ENCODE peak calls at places on chromosomes 1 and 21, in nine cellular contexts. J, S, C, O, B, G, W, Y and K are unnamed samples.

GRCh38 chr1:3530931-3531818 is 76.7 kb downstream of the ARHGEF16 start:
- DNase-seq in J (peak), S (peak), C (peak), O (peak), B (peak), G (peak), W (peak), Y (peak), K (peak)

GRCh38 chr21:42040411-42041180 is 30.4 kb upstream of the ZBTB21 start:
- DNase-seq in J (no peak), S (no peak), C (no peak), O (no peak), B (peak), G (no peak), W (no peak), Y (no peak), K (peak)

GRCh38 chr1:1376551-1377226 is 1.7 kb upstream of the AURKAIP1 start:
- DNase-seq in J (no peak), S (no peak), C (no peak), O (no peak), B (no peak), G (no peak), W (no peak), Y (no peak), K (no peak)

GRCh38 chr1:1906185-1907097 is 8.6 kb upstream of the CALML6 start:
- DNase-seq in J (peak), S (peak), C (peak), O (peak), B (peak), G (peak), W (peak), Y (no peak), K (peak)

GRCh38 chr1:146007048-146007784 is 10.8 kb upstream of the TXNIP start:
- DNase-seq in J (peak), S (peak), C (peak), O (no peak), B (peak), G (peak), W (peak), Y (no peak), K (peak)

GRCh38 chr1:149849246-149849946 is 50.0 kb upstream of the BOLA1 start:
- DNase-seq in J (no peak), S (no peak), C (no peak), O (no peak), B (no peak), G (no peak), W (no peak), Y (no peak), K (no peak)

GRCh38 chr21:44368711-44369446 is 15.5 kb downstream of the TRPM2 start:
- DNase-seq in J (no peak), S (peak), C (peak), O (no peak), B (no peak), G (peak), W (no peak), Y (no peak), K (peak)

GRCh38 chr21:27423906-27424595 is 457.2 kb upstream of the ADAMTS5 start:
- DNase-seq in J (no peak), S (no peak), C (no peak), O (no peak), B (no peak), G (no peak), W (no peak), Y (no peak), K (no peak)

GRCh38 chr1:180258290-180258689 is 28.2 kb downstream of the LHX4 start:
- DNase-seq in J (no peak), S (no peak), C (no peak), O (no peak), B (no peak), G (no peak), W (no peak), Y (no peak), K (no peak)

GRCh38 chr21:39556176-39556575 is 56.6 kb upstream of the B3GALT5 start:
- DNase-seq in J (no peak), S (peak), C (no peak), O (no peak), B (no peak), G (no peak), W (no peak), Y (no peak), K (no peak)

GRCh38 chr1:156053770-156054499 is at the start of gene UBQLN4:
- DNase-seq in J (peak), S (peak), C (peak), O (peak), B (peak), G (peak), W (peak), Y (peak), K (peak)

GRCh38 chr1:186812560-186812959 is 16.2 kb upstream of the PLA2G4A start:
- DNase-seq in J (no peak), S (no peak), C (no peak), O (no peak), B (no peak), G (no peak), W (no peak), Y (no peak), K (no peak)

GRCh38 chr1:215543191-215543606 is 23.9 kb upstream of the KCTD3 start:
- DNase-seq in J (peak), S (no peak), C (no peak), O (no peak), B (no peak), G (no peak), W (no peak), Y (no peak), K (no peak)

GRCh38 chr1:51784997-51785421 is 93.5 kb downstream of the NRDC start:
- DNase-seq in J (no peak), S (no peak), C (no peak), O (no peak), B (no peak), G (no peak), W (no peak), Y (no peak), K (no peak)

GRCh38 chr1:227762231-227762911 is 27.1 kb downstream of the SNAP47 start:
- DNase-seq in J (peak), S (peak), C (peak), O (peak), B (peak), G (peak), W (peak), Y (peak), K (peak)

GRCh38 chr1:112369389-112370285 is 26.4 kb upstream of the CTTNBP2NL start:
- DNase-seq in J (peak), S (peak), C (peak), O (peak), B (peak), G (peak), W (peak), Y (peak), K (peak)

GRCh38 chr1:39104158-39105060 is 78.3 kb downstream of the NDUFS5 start:
- DNase-seq in J (no peak), S (no peak), C (peak), O (no peak), B (no peak), G (no peak), W (peak), Y (no peak), K (peak)

GRCh38 chr1:31598980-31599379 is 18.5 kb upstream of the HCRTR1 start:
- DNase-seq in J (no peak), S (no peak), C (no peak), O (no peak), B (no peak), G (no peak), W (no peak), Y (no peak), K (no peak)

GRCh38 chr1:203520315-203520714 is 26.4 kb downstream of the OPTC start:
- DNase-seq in J (no peak), S (no peak), C (no peak), O (no peak), B (no peak), G (no peak), W (no peak), Y (no peak), K (no peak)

GRCh38 chr1:37537378-37537777 is 16.7 kb downstream of the SNIP1 start:
- DNase-seq in J (peak), S (no peak), C (no peak), O (no peak), B (no peak), G (no peak), W (no peak), Y (no peak), K (no peak)

GRCh38 chr1:109969430-109969829 is 15.1 kb upstream of the AHCYL1 start:
- DNase-seq in J (no peak), S (no peak), C (no peak), O (no peak), B (no peak), G (no peak), W (no peak), Y (no peak), K (no peak)

GRCh38 chr1:74522143-74522542 is 9.7 kb upstream of the LRRC53 start:
- DNase-seq in J (no peak), S (no peak), C (no peak), O (no peak), B (no peak), G (no peak), W (no peak), Y (no peak), K (no peak)

GRCh38 chr1:13517193-13517812 is 3.5 kb upstream of the LRRC38 start:
- DNase-seq in J (no peak), S (peak), C (peak), O (no peak), B (peak), G (peak), W (no peak), Y (no peak), K (no peak)

GRCh38 chr1:9904571-9904970 is 5.5 kb downstream of the CTNNBIP1 start:
- DNase-seq in J (no peak), S (no peak), C (no peak), O (no peak), B (no peak), G (no peak), W (no peak), Y (no peak), K (no peak)

GRCh38 chr1:178724734-178725602 is at the start of gene RALGPS2:
- DNase-seq in J (peak), S (peak), C (peak), O (peak), B (peak), G (peak), W (peak), Y (no peak), K (peak)

GRCh38 chr1:229874150-229874549 is 192.9 kb upstream of the GALNT2 start:
- DNase-seq in J (no peak), S (no peak), C (no peak), O (no peak), B (no peak), G (no peak), W (no peak), Y (no peak), K (no peak)

GRCh38 chr1:28835237-28835650 is 23.3 kb downstream of the OPRD1 start:
- DNase-seq in J (no peak), S (peak), C (no peak), O (no peak), B (no peak), G (no peak), W (no peak), Y (no peak), K (no peak)

GRCh38 chr1:205907794-205908193 is 35.5 kb downstream of the SLC26A9 start:
- DNase-seq in J (no peak), S (peak), C (no peak), O (no peak), B (no peak), G (peak), W (no peak), Y (peak), K (no peak)

GRCh38 chr1:161730050-161730564 is 8.8 kb downstream of the FCRLB start:
- DNase-seq in J (no peak), S (no peak), C (no peak), O (no peak), B (no peak), G (peak), W (no peak), Y (no peak), K (no peak)

GRCh38 chr21:42474043-42474831 is 21.8 kb downstream of the RSPH1 start:
- DNase-seq in J (peak), S (peak), C (no peak), O (no peak), B (peak), G (no peak), W (peak), Y (no peak), K (no peak)

DNA sequence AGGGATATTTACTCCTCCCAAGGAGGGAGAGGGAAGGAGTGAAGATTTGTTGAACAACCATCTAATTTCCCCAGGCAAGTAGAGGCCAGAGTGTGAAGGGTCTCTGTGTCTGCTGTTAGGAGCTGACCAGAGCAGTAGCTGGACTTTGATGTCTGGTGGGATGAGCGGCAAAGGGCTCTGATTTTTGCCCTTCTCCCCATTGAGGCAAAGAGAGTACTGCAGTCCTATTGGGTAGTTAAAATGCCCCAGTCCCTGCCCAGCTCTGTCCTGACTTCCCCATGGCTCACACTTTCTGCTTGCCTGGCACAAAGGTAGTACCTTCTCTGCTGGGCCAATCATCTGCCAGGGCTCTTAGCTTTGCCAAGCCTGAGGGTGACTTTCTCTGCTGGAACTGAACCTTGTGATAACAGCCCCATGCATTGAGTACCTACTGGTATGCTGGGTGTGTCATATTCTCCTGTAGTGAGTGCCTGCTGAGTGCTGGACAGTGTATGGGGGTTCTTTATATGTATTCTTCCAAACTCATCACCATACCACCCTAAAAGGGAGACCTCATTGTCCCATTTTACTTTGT is 64.0 kb upstream of the SELENON start:
- DNase-seq in J (peak), S (no peak), C (no peak), O (no peak), B (peak), G (no peak), W (no peak), Y (no peak), K (peak)
- TF ChIP-seq EP300 in J (no peak), S (no peak), C (no peak), O (no peak), B (no peak), G (no peak), W (no peak), Y (no peak), K (no peak)

GRCh38 chr1:233480198-233480597 is 133.7 kb upstream of the KCNK1 start:
- DNase-seq in J (no peak), S (no peak), C (no peak), O (no peak), B (no peak), G (no peak), W (no peak), Y (peak), K (no peak)

GRCh38 chr1:233473549-233474204 is 140.2 kb upstream of the KCNK1 start:
- DNase-seq in J (no peak), S (no peak), C (no peak), O (no peak), B (no peak), G (no peak), W (no peak), Y (no peak), K (no peak)

GRCh38 chr1:233479026-233479890 is 134.6 kb upstream of the KCNK1 start:
- DNase-seq in J (no peak), S (no peak), C (no peak), O (no peak), B (no peak), G (no peak), W (no peak), Y (no peak), K (no peak)

GRCh38 chr1:233478611-233479010 is 135.3 kb upstream of the KCNK1 start:
- DNase-seq in J (no peak), S (no peak), C (no peak), O (no peak), B (no peak), G (no peak), W (no peak), Y (no peak), K (no peak)

GRCh38 chr1:233477359-233477758 is 136.5 kb upstream of the KCNK1 start:
- DNase-seq in J (no peak), S (no peak), C (no peak), O (no peak), B (no peak), G (no peak), W (no peak), Y (no peak), K (no peak)
- TF ChIP-seq CTCF in J (no peak), S (peak), C (no peak), O (no peak), B (no peak), G (peak), W (no peak), Y (no peak), K (no peak)

GRCh38 chr21:25441835-25442234 is 165.4 kb downstream of the MRPL39 start:
- DNase-seq in J (no peak), S (no peak), C (no peak), O (no peak), B (no peak), G (no peak), W (no peak), Y (no peak), K (no peak)
- TF ChIP-seq POLR2AphosphoS5 in J (no peak), S (no peak), C (no peak), O (no peak), B (no peak), G (no peak), W (no peak), Y (no peak), K (no peak)

DNA sequence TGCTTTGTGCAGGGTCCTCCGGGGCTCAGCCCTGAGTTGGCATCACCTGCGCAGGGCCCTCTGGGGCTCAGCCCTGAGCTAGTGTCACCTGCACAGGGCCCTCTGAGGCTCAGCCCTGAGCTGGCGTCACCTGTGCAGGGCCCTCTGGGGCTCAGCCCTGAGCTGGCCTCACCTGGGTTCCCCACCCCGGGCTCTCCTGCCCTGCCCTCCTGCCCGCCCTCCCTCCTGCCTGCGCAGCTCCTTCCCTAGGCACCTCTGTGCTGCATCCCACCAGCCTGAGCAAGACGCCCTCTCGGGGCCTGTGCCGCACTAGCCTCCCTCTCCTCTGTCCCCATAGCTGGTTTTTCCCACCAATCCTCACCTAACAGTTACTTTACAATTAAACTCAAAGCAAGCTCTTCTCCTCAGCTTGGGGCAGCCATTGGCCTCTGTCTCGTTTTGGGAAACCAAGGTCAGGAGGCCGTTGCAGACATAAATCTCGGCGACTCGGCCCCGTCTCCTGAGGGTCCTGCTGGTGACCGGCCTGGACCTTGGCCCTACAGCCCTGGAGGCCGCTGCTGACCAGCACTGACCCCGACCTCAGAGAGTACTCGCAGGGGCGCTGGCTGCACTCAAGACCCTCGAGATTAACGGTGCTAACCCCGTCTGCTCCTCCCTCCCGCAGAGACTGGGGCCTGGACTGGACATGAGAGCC is 22.7 kb downstream of the COL6A1 start:
- DNase-seq in J (peak), S (no peak), C (peak), O (no peak), B (peak), G (no peak), W (no peak), Y (no peak), K (peak)
- TF ChIP-seq EP300 in J (no peak), S (no peak), C (no peak), O (no peak), B (no peak), G (no peak), W (no peak), Y (no peak), K (no peak)

GRCh38 chr1:159421821-159422220 is 10.2 kb upstream of the OR10J4 start:
- DNase-seq in J (no peak), S (no peak), C (peak), O (no peak), B (no peak), G (no peak), W (no peak), Y (no peak), K (no peak)
- TF ChIP-seq CTCF in J (no peak), S (peak), C (peak), O (no peak), B (peak), G (no peak), W (no peak), Y (no peak), K (no peak)

GRCh38 chr1:172948457-172948856 is 102.3 kb downstream of the TNFSF18 start:
- DNase-seq in J (no peak), S (no peak), C (no peak), O (no peak), B (no peak), G (no peak), W (no peak), Y (no peak), K (no peak)
- TF ChIP-seq POLR2AphosphoS5 in J (no peak), S (peak), C (no peak), O (no peak), B (no peak), G (no peak), W (no peak), Y (no peak), K (no peak)

GRCh38 chr21:34946385-34947121 is 102.5 kb downstream of the RUNX1 start:
- DNase-seq in J (no peak), S (no peak), C (no peak), O (no peak), B (no peak), G (no peak), W (no peak), Y (no peak), K (no peak)
- TF ChIP-seq EP300 in J (no peak), S (no peak), C (no peak), O (no peak), B (no peak), G (no peak), W (no peak), Y (no peak), K (no peak)

GRCh38 chr1:22225858-22226584 is 83.1 kb upstream of the WNT4 start:
- DNase-seq in J (no peak), S (no peak), C (no peak), O (no peak), B (no peak), G (no peak), W (no peak), Y (no peak), K (no peak)
- TF ChIP-seq CTCF in J (no peak), S (no peak), C (peak), O (no peak), B (no peak), G (no peak), W (no peak), Y (no peak), K (no peak)

GRCh38 chr1:7710859-7711258 is 60.2 kb upstream of the VAMP3 start:
- DNase-seq in J (no peak), S (no peak), C (no peak), O (no peak), B (no peak), G (no peak), W (no peak), Y (no peak), K (no peak)
- TF ChIP-seq POLR2AphosphoS5 in J (no peak), S (no peak), C (no peak), O (no peak), B (no peak), G (no peak), W (no peak), Y (no peak), K (no peak)

DNA sequence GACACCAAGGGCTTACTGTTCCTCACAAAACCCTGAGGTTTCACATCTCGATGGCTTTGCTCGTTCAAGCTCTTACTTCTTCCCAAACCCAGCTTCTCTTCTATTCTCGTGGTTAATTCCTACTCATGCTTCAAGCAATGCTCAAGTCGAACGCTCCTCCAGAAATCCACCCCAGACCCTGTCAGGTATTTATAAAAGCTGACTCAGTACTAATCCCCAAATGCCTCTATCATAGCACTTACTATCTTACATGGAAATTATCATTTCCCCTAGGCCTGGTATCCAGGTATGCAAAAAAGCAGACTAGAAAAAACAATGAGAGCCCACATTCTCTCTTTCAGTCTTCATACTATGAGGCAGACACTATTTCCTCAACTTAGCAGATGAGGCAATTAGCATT is 6.3 kb downstream of the EBNA1BP2 start:
- DNase-seq in J (no peak), S (no peak), C (no peak), O (no peak), B (no peak), G (no peak), W (no peak), Y (no peak), K (no peak)
- TF ChIP-seq EP300 in J (no peak), S (no peak), C (no peak), O (no peak), B (no peak), G (no peak), W (no peak), Y (no peak), K (no peak)